ENCODE peak calls at places on chromosomes 5 and 9, in seven cellular contexts. D is EH; S is dorsolateral prefrontal cortex; F is CD8-positive, alpha-beta memory T cell; I is GM13977; J is posterior cingulate gyrus; Q is B cell. H is an unnamed sample.

GRCh38 chr5:147098233-147098790 is 136.5 kb upstream of the STK32A start:
- DNase-seq in J (no peak), Q (no peak), D (peak; percentile 56), F (no peak), S (no peak), I (peak; percentile 20), H (no peak)

GRCh38 chr9:136671646-136672430 is 9.1 kb downstream of the EGFL7 start:
- DNase-seq in F (peak; percentile 30), D (peak; percentile 21), S (no peak), Q (no peak), I (peak; percentile 87), J (no peak), H (no peak)

GRCh38 chr5:68420476-68421344 is 205.2 kb downstream of the PIK3R1 start:
- DNase-seq in I (no peak), Q (no peak), D (no peak), J (no peak), F (no peak), S (no peak), H (no peak)

GRCh38 chr5:27962201-27962600 is 923.8 kb upstream of the CDH9 start:
- DNase-seq in S (no peak), D (no peak), I (no peak), Q (no peak), J (no peak), F (no peak), H (no peak)

GRCh38 chr5:58582004-58582403 is 871 bp upstream of the RAB3C start:
- DNase-seq in D (no peak), F (no peak), S (no peak), I (no peak), Q (no peak), J (no peak), H (no peak)

GRCh38 chr9:95382433-95382832 is 64.9 kb upstream of the FANCC start:
- DNase-seq in S (no peak), J (no peak), F (no peak), D (no peak), Q (no peak), I (no peak), H (no peak)

GRCh38 chr5:172716796-172717313 is 54.1 kb downstream of the DUSP1 start:
- DNase-seq in Q (peak; percentile 81), S (peak; percentile 88), I (peak; percentile 78), F (peak; percentile 84), J (peak; percentile 96), D (peak; percentile 84), H (peak; percentile 24)

GRCh38 chr5:74085186-74085585 is 459.2 kb downstream of the ARHGEF28 start:
- DNase-seq in S (no peak), F (no peak), Q (no peak), I (no peak), J (no peak), D (no peak), H (no peak)

GRCh38 chr9:129383415-129384088 is 205.5 kb upstream of the IER5L start:
- DNase-seq in J (peak; percentile 94), F (peak; percentile 47), S (peak; percentile 72), I (peak; percentile 92), Q (peak; percentile 88), D (peak; percentile 70), H (peak; percentile 44)

GRCh38 chr9:128580731-128581130 is 28.3 kb downstream of the SPTAN1 start:
- DNase-seq in S (no peak), F (no peak), J (no peak), I (no peak), D (no peak), Q (no peak), H (no peak)

GRCh38 chr5:132060501-132061161 is at the start of gene IL3:
- DNase-seq in J (peak; percentile 64), F (no peak), S (peak; percentile 29), D (no peak), I (no peak), Q (no peak), H (no peak)

GRCh38 chr5:76851713-76852369 is 2.0 kb downstream of the S100Z start:
- DNase-seq in J (no peak), D (no peak), Q (no peak), S (no peak), F (no peak), I (no peak), H (no peak)

GRCh38 chr5:8208307-8208706 is 339.4 kb downstream of the MTRR start:
- DNase-seq in S (no peak), I (no peak), F (no peak), J (no peak), D (no peak), Q (no peak), H (no peak)

GRCh38 chr5:102718819-102719218 is 36.3 kb upstream of the PAM start:
- DNase-seq in D (peak; percentile 61), I (no peak), J (no peak), Q (no peak), F (no peak), S (no peak), H (no peak)

GRCh38 chr9:87322840-87323635 is 174.6 kb upstream of the DAPK1 start:
- DNase-seq in J (no peak), F (no peak), Q (no peak), S (no peak), I (no peak), D (peak; percentile 79), H (no peak)

GRCh38 chr9:109640232-109641078 is 139.5 kb upstream of the PALM2AKAP2 start:
- DNase-seq in D (peak; percentile 50), J (peak; percentile 95), S (peak; percentile 89), F (no peak), Q (no peak), I (peak; percentile 14), H (no peak)

GRCh38 chr5:137199966-137200365 is 299.2 kb downstream of the SPOCK1 start:
- DNase-seq in S (no peak), D (peak; percentile 88), Q (no peak), J (no peak), I (no peak), F (no peak), H (no peak)

GRCh38 chr9:125227761-125228160 is 13.4 kb downstream of the HSPA5 start:
- DNase-seq in Q (no peak), J (no peak), D (no peak), I (no peak), S (no peak), F (no peak), H (no peak)

GRCh38 chr9:13397220-13397619 is 117.7 kb upstream of the MPDZ start:
- DNase-seq in F (no peak), D (no peak), Q (no peak), S (no peak), I (no peak), J (no peak), H (no peak)

GRCh38 chr9:93617273-93617672 is 40.9 kb downstream of the PHF2 start:
- DNase-seq in D (no peak), I (no peak), S (no peak), F (no peak), Q (no peak), J (no peak), H (no peak)

GRCh38 chr9:137454145-137454505 is 5.0 kb downstream of the NSMF start:
- DNase-seq in D (peak; percentile 22), I (peak; percentile 81), S (peak; percentile 40), F (no peak), J (peak; percentile 79), Q (peak; percentile 58), H (no peak)

GRCh38 chr5:143635146-143635752 is 176.7 kb upstream of the HMHB1 start:
- DNase-seq in J (no peak), D (peak; percentile 42), S (no peak), I (no peak), F (no peak), Q (no peak), H (no peak)

GRCh38 chr5:134943547-134943946 is 24.2 kb upstream of the CATSPER3 start:
- DNase-seq in D (no peak), Q (no peak), S (no peak), J (no peak), I (no peak), F (no peak), H (no peak)

GRCh38 chr9:35333551-35333950 is 156.4 kb upstream of the RUSC2 start:
- DNase-seq in D (peak; percentile 87), Q (no peak), F (no peak), I (no peak), S (no peak), J (no peak), H (no peak)

GRCh38 chr5:115979628-115980041 is 17.4 kb downstream of the LVRN start:
- DNase-seq in S (no peak), I (no peak), J (no peak), Q (no peak), D (peak; percentile 64), F (no peak), H (no peak)

GRCh38 chr9:136995370-136995769 is 998 bp downstream of the CLIC3 start:
- DNase-seq in Q (no peak), F (no peak), J (no peak), D (no peak), I (no peak), S (no peak), H (no peak)

GRCh38 chr9:16312962-16313546 is 557.4 kb downstream of the BNC2 start:
- DNase-seq in F (no peak), J (no peak), Q (no peak), S (no peak), I (no peak), D (no peak), H (no peak)

GRCh38 chr5:57410374-57411320 is 72.0 kb downstream of the ACTBL2 start:
- DNase-seq in Q (no peak), F (no peak), D (no peak), J (no peak), I (no peak), S (no peak), H (no peak)

GRCh38 chr5:150506571-150507282 is 1.2 kb upstream of the NDST1 start:
- DNase-seq in J (no peak), Q (no peak), D (no peak), S (no peak), I (no peak), F (no peak), H (no peak)

GRCh38 chr9:113921366-113921765 is 45.3 kb downstream of the ZNF618 start:
- DNase-seq in J (no peak), S (no peak), I (no peak), D (peak; percentile 27), Q (no peak), F (no peak), H (no peak)

GRCh38 chr5:10702040-10702629 is 58.9 kb downstream of the DAP start:
- DNase-seq in S (no peak), D (peak; percentile 97), Q (no peak), I (no peak), J (no peak), F (no peak), H (no peak)